ENCODE peak calls at places on chromosomes 5 and 9, in nine cellular contexts. C is adrenal gland, S is ovary, V is esophagus squamous epithelium, K is uterus, F is heart left ventricle, B is body of pancreas, Q is H54, A is GM12878. U is an unnamed sample.

GRCh38 chr5:176474476-176474875 is 26.3 kb downstream of the FAF2 start:
- DNase-seq in V (no peak), K (no peak), F (no peak), C (no peak), A (no peak), B (no peak), S (no peak), Q (no peak), U (no peak)

GRCh38 chr5:92514901-92515300 is 1066.1 kb downstream of the NR2F1-AS1 start:
- DNase-seq in S (no peak), V (no peak), A (no peak), K (no peak), F (no peak), C (no peak), Q (no peak), B (no peak), U (no peak)

GRCh38 chr9:137405677-137406081 is 17.3 kb downstream of the EXD3 start:
- DNase-seq in K (no peak), V (no peak), A (no peak), Q (no peak), C (no peak), B (no peak), F (no peak), S (no peak), U (no peak)

GRCh38 chr9:117744856-117745389 is 40.7 kb downstream of the TLR4 start:
- DNase-seq in S (no peak), K (no peak), A (no peak), Q (no peak), B (no peak), F (peak), V (no peak), C (no peak), U (no peak)

GRCh38 chr5:172902497-172903472 is 56.4 kb upstream of the RPL26L1 start:
- DNase-seq in V (no peak), A (no peak), B (peak), F (peak), Q (peak), S (peak), C (peak), K (peak), U (peak)

GRCh38 chr5:101897914-101898313 is 398.2 kb downstream of the SLCO4C1 start:
- DNase-seq in B (no peak), S (no peak), Q (no peak), C (no peak), F (no peak), A (peak), K (no peak), V (no peak), U (no peak)

GRCh38 chr9:6646028-6646636 is 603 bp upstream of the GLDC start:
- DNase-seq in C (no peak), Q (no peak), A (no peak), F (no peak), S (no peak), B (no peak), K (no peak), V (no peak), U (no peak)

GRCh38 chr9:35749515-35750255 is 598 bp downstream of the RGP1 start:
- DNase-seq in A (no peak), F (peak), K (no peak), S (no peak), C (peak), B (peak), Q (no peak), V (no peak), U (no peak)

GRCh38 chr9:131273791-131274673 is 2.3 kb downstream of the FAM78A start:
- DNase-seq in Q (no peak), C (no peak), A (no peak), V (no peak), F (no peak), S (no peak), B (no peak), K (no peak), U (no peak)

GRCh38 chr5:135596788-135597187 is 18.0 kb upstream of the CXCL14 start:
- DNase-seq in F (no peak), Q (no peak), V (no peak), B (no peak), A (no peak), K (no peak), C (peak), S (no peak), U (no peak)

GRCh38 chr9:82797539-82797938 is 265.4 kb downstream of the RASEF start:
- DNase-seq in C (no peak), B (peak), A (no peak), Q (no peak), K (no peak), S (no peak), F (peak), V (no peak), U (no peak)

GRCh38 chr5:142716963-142717362 is 31.1 kb upstream of the FGF1 start:
- DNase-seq in C (peak), K (no peak), V (no peak), F (peak), Q (no peak), A (no peak), S (no peak), B (peak), U (peak)

GRCh38 chr5:137496919-137497318 is 2.2 kb downstream of the SPOCK1 start:
- DNase-seq in B (no peak), C (no peak), K (no peak), A (no peak), F (no peak), S (no peak), V (no peak), Q (no peak), U (no peak)

GRCh38 chr5:137498301-137498735 is 808 bp downstream of the SPOCK1 start:
- DNase-seq in Q (no peak), A (no peak), F (no peak), K (peak), S (no peak), V (no peak), B (no peak), C (peak), U (no peak)

GRCh38 chr5:137500616-137501225 is 1.6 kb upstream of the SPOCK1 start:
- DNase-seq in K (no peak), A (no peak), C (no peak), Q (no peak), S (no peak), V (no peak), F (no peak), B (no peak), U (no peak)

GRCh38 chr5:137498736-137499505 is at the start of gene SPOCK1:
- DNase-seq in S (peak), K (peak), F (peak), C (peak), V (no peak), Q (peak), A (no peak), B (peak), U (peak)

DNA sequence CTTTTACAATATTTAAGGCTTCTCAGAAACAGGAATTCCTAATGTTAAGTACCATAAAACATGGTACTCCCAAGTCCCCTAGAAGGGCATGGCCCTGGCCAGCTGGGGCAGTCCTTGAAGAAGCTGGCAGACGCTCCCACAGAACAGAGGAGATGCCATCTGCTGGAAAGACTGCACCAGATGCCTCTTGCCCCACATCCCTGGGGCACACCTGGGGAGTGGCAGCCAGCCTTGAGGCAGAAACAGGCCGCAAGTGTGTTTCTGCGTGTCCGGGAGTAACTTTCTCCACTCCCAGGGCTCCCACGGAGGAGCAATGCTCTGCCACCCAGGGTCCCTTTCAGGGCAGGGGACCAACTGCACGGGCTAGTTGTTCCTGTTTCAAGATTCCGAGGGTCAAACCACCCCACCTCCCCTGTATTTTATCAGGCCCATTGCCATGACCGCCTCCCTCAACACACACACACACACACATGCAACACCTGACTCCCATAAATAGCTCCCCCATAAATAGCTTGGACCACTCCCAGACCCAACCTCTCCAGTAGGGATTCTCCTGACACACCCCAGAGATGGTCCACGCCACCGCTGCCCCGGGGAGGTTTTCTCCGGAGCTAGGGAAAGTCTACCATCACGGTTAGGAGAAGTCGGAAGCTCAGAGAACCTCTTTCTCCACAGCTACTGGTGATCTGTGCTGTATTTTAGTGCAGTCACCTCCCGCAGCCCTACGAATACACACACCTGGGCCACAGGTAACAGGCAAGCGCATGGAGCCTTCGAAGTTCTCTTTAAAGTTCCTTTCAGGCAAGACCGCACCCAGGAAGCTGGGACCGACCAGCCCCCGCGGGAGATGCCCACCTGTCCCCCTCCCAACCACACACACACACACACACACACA is 1.5 kb downstream of the SPOCK1 start:
- DNase-seq in F (no peak), B (no peak), V (no peak), Q (no peak), C (no peak), A (no peak), K (no peak), S (no peak), U (no peak)
- TF ChIP-seq POLR2A in F (no peak), B (no peak), V (no peak), Q (no peak), C (no peak), A (no peak), K (no peak), S (no peak), U (no peak)

DNA sequence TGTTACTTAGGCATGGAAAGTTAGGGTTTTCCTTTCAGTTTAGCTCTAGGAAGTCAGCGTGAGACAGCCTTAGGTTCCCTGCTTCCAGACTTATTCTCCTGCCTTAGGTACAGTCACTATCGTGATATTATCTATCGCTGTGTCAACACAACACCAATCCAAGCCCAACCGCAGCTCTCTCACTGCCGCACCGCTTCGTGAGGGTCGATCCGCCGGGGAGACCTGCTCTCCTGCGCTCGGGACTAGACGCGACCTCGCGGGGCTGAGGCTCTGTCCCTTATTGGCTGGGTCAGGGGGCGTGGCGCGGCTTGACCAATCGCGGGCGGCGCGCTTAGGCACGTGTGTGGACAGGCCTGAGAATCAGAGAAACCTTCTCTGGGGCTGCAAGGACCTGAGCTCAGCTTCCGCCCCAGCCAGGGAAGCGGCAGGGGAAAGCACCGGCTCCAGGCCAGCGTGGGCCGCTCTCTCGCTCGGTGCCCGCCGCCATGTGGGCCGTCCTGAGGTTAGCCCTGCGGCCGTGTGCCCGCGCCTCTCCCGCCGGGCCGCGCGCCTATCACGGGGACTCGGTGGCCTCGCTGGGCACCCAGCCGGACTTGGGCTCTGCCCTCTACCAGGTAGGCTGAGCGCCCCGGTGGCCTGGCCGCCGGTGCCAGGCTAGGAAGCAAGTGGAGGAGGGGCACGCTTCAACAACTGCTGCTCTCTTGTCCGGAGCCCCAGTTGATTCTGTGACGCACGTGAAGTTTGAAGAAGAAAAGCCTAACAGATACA is at the start of gene MCCC2:
- DNase-seq in Q (peak), C (peak), B (peak), V (peak), A (peak), F (peak), K (peak), S (peak), U (peak)
- TF ChIP-seq POLR2A in Q (peak), C (peak), B (peak), V (peak), A (peak), F (no peak), K (peak), S (peak), U (peak)

GRCh38 chr9:129175825-129176633 is 2.0 kb downstream of the IER5L start:
- DNase-seq in Q (peak), A (peak), V (no peak), B (peak), S (peak), F (peak), K (peak), C (peak), U (peak)
- TF ChIP-seq POLR2A in Q (peak), A (no peak), V (peak), B (peak), S (peak), F (no peak), K (peak), C (peak), U (peak)

GRCh38 chr5:111254613-111255012 is 30.4 kb downstream of the CAMK4 start:
- DNase-seq in K (no peak), F (no peak), A (peak), B (no peak), V (no peak), C (no peak), Q (no peak), S (no peak), U (no peak)
- TF ChIP-seq POLR2A in K (no peak), F (no peak), A (peak), B (no peak), V (no peak), C (no peak), Q (no peak), S (no peak), U (no peak)

DNA sequence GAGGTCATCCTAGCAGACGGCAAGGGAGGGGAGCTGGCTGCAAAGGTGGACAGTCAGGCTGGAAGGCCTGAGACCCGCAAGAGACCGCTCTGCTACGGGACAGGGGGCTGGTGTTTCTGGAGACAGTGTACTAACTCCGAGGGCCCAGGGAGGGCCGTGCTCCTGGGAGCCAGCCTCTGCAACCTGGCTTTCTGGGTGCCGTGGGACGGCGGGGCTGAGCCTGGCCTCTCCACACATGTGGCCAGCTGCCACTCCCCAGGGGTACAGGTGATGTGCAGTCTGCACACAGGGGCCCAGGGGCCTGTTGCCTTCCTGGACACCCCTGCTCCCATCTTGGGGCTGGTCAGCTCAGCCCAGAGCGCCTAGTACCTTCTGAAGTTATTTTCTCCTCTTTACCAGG is 92.2 kb downstream of the MRPL36 start:
- DNase-seq in C (no peak), K (no peak), F (no peak), B (no peak), A (no peak), Q (no peak), S (no peak), V (no peak), U (no peak)
- TF ChIP-seq POLR2A in C (no peak), K (no peak), F (no peak), B (no peak), A (no peak), Q (no peak), S (no peak), V (no peak), U (no peak)

GRCh38 chr9:134765785-134766184 is 114.8 kb upstream of the FCN2 start:
- DNase-seq in A (no peak), Q (no peak), C (no peak), S (no peak), B (no peak), F (no peak), V (no peak), K (no peak), U (no peak)
- TF ChIP-seq POLR2A in A (no peak), Q (no peak), C (no peak), S (no peak), B (no peak), F (no peak), V (no peak), K (no peak), U (no peak)

DNA sequence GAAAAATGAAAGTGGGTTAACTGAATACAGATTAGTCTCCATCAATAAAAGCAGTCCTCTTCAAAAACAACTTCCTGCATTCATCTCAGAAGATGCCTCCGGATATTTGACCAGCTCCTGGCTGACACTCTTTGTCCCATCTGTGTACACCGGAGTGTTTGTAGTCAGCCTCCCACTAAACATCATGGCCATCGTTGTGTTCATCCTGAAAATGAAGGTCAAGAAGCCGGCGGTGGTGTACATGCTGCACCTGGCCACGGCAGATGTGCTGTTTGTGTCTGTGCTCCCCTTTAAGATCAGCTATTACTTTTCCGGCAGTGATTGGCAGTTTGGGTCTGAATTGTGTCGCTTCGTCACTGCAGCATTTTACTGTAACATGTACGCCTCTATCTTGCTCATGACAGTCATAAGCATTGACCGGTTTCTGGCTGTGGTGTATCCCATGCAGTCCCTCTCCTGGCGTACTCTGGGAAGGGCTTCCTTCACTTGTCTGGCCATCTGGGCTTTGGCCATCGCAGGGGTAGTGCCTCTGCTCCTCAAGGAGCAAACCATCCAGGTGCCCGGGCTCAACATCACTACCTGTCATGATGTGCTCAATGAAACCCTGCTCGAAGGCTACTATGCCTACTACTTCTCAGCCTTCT is 16.6 kb downstream of the F2R start:
- DNase-seq in F (no peak), B (no peak), A (no peak), C (no peak), S (no peak), V (no peak), Q (no peak), K (no peak), U (no peak)
- TF ChIP-seq POLR2A in F (no peak), B (no peak), A (no peak), C (no peak), S (no peak), V (no peak), Q (no peak), K (no peak), U (no peak)

DNA sequence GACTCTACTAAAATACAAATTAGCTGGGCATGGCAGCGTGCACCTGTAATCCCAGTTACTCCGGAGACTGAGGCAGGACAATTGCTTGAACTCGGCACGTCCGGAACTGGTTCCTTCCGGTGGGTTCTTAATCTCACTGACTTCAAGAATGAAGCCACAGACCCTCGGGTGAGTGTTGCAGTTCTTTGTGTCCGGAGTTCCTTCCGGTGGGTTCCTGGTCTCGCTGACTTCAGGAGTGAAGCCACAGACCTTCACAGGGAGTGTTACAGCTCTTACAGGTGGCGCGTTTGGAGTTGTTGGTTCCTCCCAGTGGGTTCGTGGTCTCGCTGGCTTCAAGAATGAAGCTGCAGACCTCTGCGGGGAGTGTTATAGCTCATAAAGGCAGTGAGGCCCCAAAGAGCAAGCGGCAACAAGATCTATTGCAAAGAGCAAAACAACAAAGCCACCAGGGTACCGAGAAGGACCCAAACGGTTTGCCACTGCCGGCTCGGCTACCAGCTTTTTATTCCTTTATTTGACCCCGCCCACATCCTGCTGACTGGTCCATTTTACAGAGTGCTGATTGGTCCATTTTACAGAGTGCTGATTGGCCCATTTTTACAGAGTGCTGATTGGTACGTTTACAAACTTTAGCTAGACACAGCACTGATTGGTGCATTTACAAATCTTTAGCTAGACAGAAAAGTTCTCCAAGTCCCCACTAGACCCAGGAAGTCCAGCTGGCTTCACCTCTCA is 28.6 kb upstream of the SLC6A19 start:
- DNase-seq in C (no peak), S (no peak), V (no peak), B (no peak), F (no peak), K (no peak), A (no peak), Q (no peak), U (no peak)
- TF ChIP-seq POLR2A in C (no peak), S (no peak), V (no peak), B (no peak), F (no peak), K (no peak), A (peak), Q (no peak), U (no peak)

DNA sequence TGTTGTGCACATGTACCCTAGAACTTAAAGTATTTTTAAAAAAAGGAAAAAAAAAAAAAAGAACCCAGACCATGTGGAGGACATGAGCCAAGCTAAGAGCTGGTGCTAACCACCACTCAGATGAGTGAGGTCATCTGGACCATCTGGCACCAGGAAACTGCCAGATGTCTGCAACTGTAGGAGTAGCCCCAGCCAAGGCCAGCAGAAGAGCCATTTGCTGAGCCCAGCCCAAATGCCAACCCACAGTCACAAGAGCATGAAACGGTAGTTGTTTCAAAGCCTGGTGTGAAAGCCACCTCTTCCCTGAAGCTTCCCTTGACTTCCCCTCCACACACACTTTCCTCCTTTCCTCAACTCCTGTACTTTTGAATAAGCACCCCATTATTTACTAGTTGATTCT is 69.2 kb upstream of the FCN1 start:
- DNase-seq in F (no peak), Q (no peak), K (no peak), B (no peak), V (no peak), S (no peak), A (no peak), C (no peak), U (no peak)
- TF ChIP-seq POLR2A in F (no peak), Q (no peak), K (no peak), B (no peak), V (no peak), S (no peak), A (no peak), C (no peak), U (no peak)

GRCh38 chr5:132677682-132678400 is 4.1 kb downstream of the IL4 start:
- DNase-seq in A (no peak), V (no peak), K (no peak), C (no peak), B (no peak), F (no peak), S (no peak), Q (no peak), U (no peak)

GRCh38 chr5:132677191-132677590 is 3.4 kb downstream of the IL4 start:
- DNase-seq in C (peak), S (no peak), F (no peak), V (no peak), Q (peak), A (no peak), K (peak), B (peak), U (no peak)

GRCh38 chr5:132675936-132676689 is 2.3 kb downstream of the IL4 start:
- DNase-seq in V (no peak), Q (no peak), S (no peak), C (no peak), B (no peak), K (no peak), F (no peak), A (no peak), U (no peak)

GRCh38 chr5:132673939-132674630 is at the start of gene IL4:
- DNase-seq in B (no peak), C (no peak), K (no peak), F (no peak), S (no peak), Q (no peak), A (no peak), V (no peak), U (no peak)

GRCh38 chr5:132674671-132675506 is 1.1 kb downstream of the IL4 start:
- DNase-seq in Q (peak), S (no peak), F (no peak), K (no peak), C (no peak), V (no peak), A (peak), B (peak), U (no peak)
- TF ChIP-seq POLR2A in Q (no peak), S (no peak), F (no peak), K (no peak), C (no peak), V (no peak), A (peak), B (peak), U (no peak)